ENCODE peak calls at places on chromosome 20, in nine cellular contexts. One of them, this sample, is unnamed.

GRCh38 chr20:309841-310644 is 12.7 kb downstream of the ZCCHC3 start:
- DNase-seq in adrenal gland: peak
- DNase-seq in stomach: peak
- DNase-seq in small intestine: peak
- DNase-seq in sigmoid colon: peak
- DNase-seq in kidney: peak
- DNase-seq in breast epithelium: peak
- DNase-seq in CD8-positive, alpha-beta T cell: peak
- DNase-seq in aorta: peak
- DNase-seq in this sample: peak

GRCh38 chr20:20014659-20015058 is 2.5 kb upstream of the NAA20 start:
- DNase-seq in adrenal gland: no peak
- DNase-seq in stomach: no peak
- DNase-seq in small intestine: no peak
- DNase-seq in sigmoid colon: no peak
- DNase-seq in kidney: no peak
- DNase-seq in breast epithelium: no peak
- DNase-seq in CD8-positive, alpha-beta T cell: peak
- DNase-seq in aorta: no peak
- DNase-seq in this sample: no peak

GRCh38 chr20:11917663-11918062 is at the start of gene BTBD3:
- DNase-seq in adrenal gland: peak
- DNase-seq in stomach: peak
- DNase-seq in small intestine: peak
- DNase-seq in sigmoid colon: peak
- DNase-seq in kidney: peak
- DNase-seq in breast epithelium: no peak
- DNase-seq in CD8-positive, alpha-beta T cell: no peak
- DNase-seq in aorta: peak
- DNase-seq in this sample: peak

GRCh38 chr20:59145926-59146800 is 17.5 kb upstream of the ZNF831 start:
- DNase-seq in adrenal gland: no peak
- DNase-seq in stomach: no peak
- DNase-seq in small intestine: no peak
- DNase-seq in sigmoid colon: no peak
- DNase-seq in kidney: no peak
- DNase-seq in breast epithelium: no peak
- DNase-seq in CD8-positive, alpha-beta T cell: peak
- DNase-seq in aorta: no peak
- DNase-seq in this sample: no peak

GRCh38 chr20:45307076-45307645 is 521 bp downstream of the RBPJL start:
- DNase-seq in adrenal gland: no peak
- DNase-seq in stomach: no peak
- DNase-seq in small intestine: no peak
- DNase-seq in sigmoid colon: no peak
- DNase-seq in kidney: no peak
- DNase-seq in breast epithelium: no peak
- DNase-seq in CD8-positive, alpha-beta T cell: no peak
- DNase-seq in aorta: no peak
- DNase-seq in this sample: no peak

GRCh38 chr20:36214684-36215256 is 21.5 kb upstream of the AAR2 start:
- DNase-seq in adrenal gland: no peak
- DNase-seq in stomach: no peak
- DNase-seq in small intestine: no peak
- DNase-seq in sigmoid colon: no peak
- DNase-seq in kidney: no peak
- DNase-seq in breast epithelium: no peak
- DNase-seq in CD8-positive, alpha-beta T cell: no peak
- DNase-seq in aorta: no peak
- DNase-seq in this sample: no peak

GRCh38 chr20:54879393-54879792 is 404.0 kb downstream of the DOK5 start:
- DNase-seq in adrenal gland: no peak
- DNase-seq in stomach: no peak
- DNase-seq in small intestine: no peak
- DNase-seq in sigmoid colon: no peak
- DNase-seq in kidney: no peak
- DNase-seq in breast epithelium: no peak
- DNase-seq in CD8-positive, alpha-beta T cell: no peak
- DNase-seq in aorta: no peak
- DNase-seq in this sample: no peak

GRCh38 chr20:20085071-20085470 is 32.7 kb downstream of the CFAP61 start:
- DNase-seq in adrenal gland: no peak
- DNase-seq in stomach: no peak
- DNase-seq in small intestine: peak
- DNase-seq in sigmoid colon: no peak
- DNase-seq in kidney: no peak
- DNase-seq in breast epithelium: no peak
- DNase-seq in CD8-positive, alpha-beta T cell: no peak
- DNase-seq in aorta: no peak
- DNase-seq in this sample: peak

GRCh38 chr20:17169575-17170136 is 57.2 kb upstream of the PCSK2 start:
- DNase-seq in adrenal gland: no peak
- DNase-seq in stomach: no peak
- DNase-seq in small intestine: peak
- DNase-seq in sigmoid colon: no peak
- DNase-seq in kidney: no peak
- DNase-seq in breast epithelium: no peak
- DNase-seq in CD8-positive, alpha-beta T cell: no peak
- DNase-seq in aorta: no peak
- DNase-seq in this sample: no peak

GRCh38 chr20:46299078-46299477 is 9.2 kb downstream of the CDH22 start:
- DNase-seq in adrenal gland: no peak
- DNase-seq in stomach: peak
- DNase-seq in small intestine: no peak
- DNase-seq in sigmoid colon: no peak
- DNase-seq in kidney: no peak
- DNase-seq in breast epithelium: no peak
- DNase-seq in CD8-positive, alpha-beta T cell: no peak
- DNase-seq in aorta: no peak
- DNase-seq in this sample: no peak

GRCh38 chr20:51385941-51386530 is 156.5 kb downstream of the NFATC2 start:
- DNase-seq in adrenal gland: no peak
- DNase-seq in stomach: no peak
- DNase-seq in small intestine: peak
- DNase-seq in sigmoid colon: peak
- DNase-seq in kidney: no peak
- DNase-seq in breast epithelium: no peak
- DNase-seq in CD8-positive, alpha-beta T cell: peak
- DNase-seq in aorta: no peak
- DNase-seq in this sample: no peak

GRCh38 chr20:56735087-56735642 is 106.1 kb downstream of the TFAP2C start:
- DNase-seq in adrenal gland: no peak
- DNase-seq in stomach: no peak
- DNase-seq in small intestine: no peak
- DNase-seq in sigmoid colon: peak
- DNase-seq in kidney: no peak
- DNase-seq in breast epithelium: no peak
- DNase-seq in CD8-positive, alpha-beta T cell: no peak
- DNase-seq in aorta: no peak
- DNase-seq in this sample: no peak

DNA sequence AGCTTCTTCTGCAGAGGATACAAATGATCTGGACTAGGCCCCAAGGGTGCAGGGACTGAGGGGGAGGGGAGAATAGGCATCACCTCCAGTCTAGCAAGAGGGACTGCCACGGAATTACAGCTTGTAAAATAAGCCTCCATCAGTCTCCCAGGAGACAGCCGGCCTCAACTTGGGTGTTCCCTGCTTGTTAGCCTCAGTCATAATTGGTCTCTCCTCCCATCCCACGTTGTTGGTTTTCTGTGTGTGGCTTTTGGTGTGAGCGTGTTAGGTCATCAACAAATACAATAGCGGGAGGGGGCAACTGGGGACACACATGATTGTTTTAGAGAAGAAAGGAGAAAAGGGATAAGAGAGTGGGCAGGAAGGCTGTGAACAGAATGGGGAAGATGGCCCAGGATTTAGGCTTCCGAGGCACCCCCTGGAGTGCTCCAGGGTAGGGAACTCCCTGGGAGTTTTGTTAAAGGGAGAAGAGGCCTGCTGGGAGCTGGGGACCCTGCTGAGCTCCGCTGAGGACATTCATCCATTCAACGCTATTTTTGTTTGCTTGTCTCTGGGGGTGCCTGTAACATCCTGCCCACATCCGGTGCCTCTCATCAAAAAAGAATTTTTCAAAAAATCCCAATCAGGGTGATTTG is 9.2 kb downstream of the FOXA2 start:
- DNase-seq in adrenal gland: no peak
- DNase-seq in stomach: no peak
- DNase-seq in small intestine: no peak
- DNase-seq in sigmoid colon: no peak
- DNase-seq in kidney: no peak
- DNase-seq in breast epithelium: no peak
- DNase-seq in CD8-positive, alpha-beta T cell: no peak
- DNase-seq in aorta: no peak
- DNase-seq in this sample: no peak
- H3K27ac ChIP-seq in adrenal gland: no peak
- H3K27ac ChIP-seq in stomach: peak
- H3K27ac ChIP-seq in small intestine: no peak
- H3K27ac ChIP-seq in sigmoid colon: no peak
- H3K27ac ChIP-seq in kidney: no peak
- H3K27ac ChIP-seq in breast epithelium: no peak
- H3K27ac ChIP-seq in CD8-positive, alpha-beta T cell: no peak
- H3K27ac ChIP-seq in aorta: no peak
- H3K27ac ChIP-seq in this sample: no peak

DNA sequence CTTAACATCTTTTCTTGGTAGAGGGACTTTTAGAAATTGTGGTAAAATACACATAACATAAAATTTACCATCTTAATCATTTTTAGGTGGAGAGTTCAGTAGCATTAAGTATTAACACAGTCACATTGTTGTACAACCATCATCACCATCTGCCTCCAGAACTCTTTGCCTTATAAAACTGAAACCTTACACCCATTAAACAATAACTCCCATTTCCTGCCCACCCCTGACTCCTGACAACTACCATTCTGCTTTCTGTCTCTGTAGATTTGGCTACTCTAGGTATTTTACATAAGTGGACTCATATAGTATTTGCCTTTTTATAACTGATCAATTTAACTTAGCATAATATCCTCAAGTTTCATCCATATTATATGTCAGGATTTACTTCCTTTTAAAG is 88.7 kb downstream of the ZHX3 start:
- DNase-seq in adrenal gland: no peak
- DNase-seq in stomach: no peak
- DNase-seq in small intestine: no peak
- DNase-seq in sigmoid colon: no peak
- DNase-seq in kidney: no peak
- DNase-seq in breast epithelium: no peak
- DNase-seq in CD8-positive, alpha-beta T cell: no peak
- DNase-seq in aorta: no peak
- DNase-seq in this sample: no peak
- H3K27ac ChIP-seq in adrenal gland: no peak
- H3K27ac ChIP-seq in stomach: no peak
- H3K27ac ChIP-seq in small intestine: no peak
- H3K27ac ChIP-seq in sigmoid colon: no peak
- H3K27ac ChIP-seq in kidney: no peak
- H3K27ac ChIP-seq in breast epithelium: no peak
- H3K27ac ChIP-seq in CD8-positive, alpha-beta T cell: no peak
- H3K27ac ChIP-seq in aorta: no peak
- H3K27ac ChIP-seq in this sample: peak

GRCh38 chr20:40996326-40996725 is 32.3 kb upstream of the TOP1 start:
- DNase-seq in adrenal gland: no peak
- DNase-seq in stomach: no peak
- DNase-seq in small intestine: no peak
- DNase-seq in sigmoid colon: no peak
- DNase-seq in kidney: no peak
- DNase-seq in breast epithelium: no peak
- DNase-seq in CD8-positive, alpha-beta T cell: no peak
- DNase-seq in aorta: no peak
- DNase-seq in this sample: no peak

GRCh38 chr20:41000628-41001027 is 28.0 kb upstream of the TOP1 start:
- DNase-seq in adrenal gland: no peak
- DNase-seq in stomach: no peak
- DNase-seq in small intestine: no peak
- DNase-seq in sigmoid colon: no peak
- DNase-seq in kidney: no peak
- DNase-seq in breast epithelium: no peak
- DNase-seq in CD8-positive, alpha-beta T cell: no peak
- DNase-seq in aorta: no peak
- DNase-seq in this sample: no peak

GRCh38 chr20:40999841-41000240 is 28.8 kb upstream of the TOP1 start:
- DNase-seq in adrenal gland: no peak
- DNase-seq in stomach: no peak
- DNase-seq in small intestine: no peak
- DNase-seq in sigmoid colon: no peak
- DNase-seq in kidney: no peak
- DNase-seq in breast epithelium: no peak
- DNase-seq in CD8-positive, alpha-beta T cell: no peak
- DNase-seq in aorta: no peak
- DNase-seq in this sample: no peak

GRCh38 chr20:40993794-40994540 is 34.7 kb upstream of the TOP1 start:
- DNase-seq in adrenal gland: no peak
- DNase-seq in stomach: no peak
- DNase-seq in small intestine: no peak
- DNase-seq in sigmoid colon: peak
- DNase-seq in kidney: no peak
- DNase-seq in breast epithelium: no peak
- DNase-seq in CD8-positive, alpha-beta T cell: no peak
- DNase-seq in aorta: no peak
- DNase-seq in this sample: no peak

GRCh38 chr20:40997116-40997515 is 31.5 kb upstream of the TOP1 start:
- DNase-seq in adrenal gland: no peak
- DNase-seq in stomach: no peak
- DNase-seq in small intestine: no peak
- DNase-seq in sigmoid colon: peak
- DNase-seq in kidney: no peak
- DNase-seq in breast epithelium: no peak
- DNase-seq in CD8-positive, alpha-beta T cell: no peak
- DNase-seq in aorta: no peak
- DNase-seq in this sample: no peak
- H3K27ac ChIP-seq in adrenal gland: no peak
- H3K27ac ChIP-seq in stomach: no peak
- H3K27ac ChIP-seq in small intestine: no peak
- H3K27ac ChIP-seq in sigmoid colon: no peak
- H3K27ac ChIP-seq in kidney: no peak
- H3K27ac ChIP-seq in breast epithelium: no peak
- H3K27ac ChIP-seq in CD8-positive, alpha-beta T cell: no peak
- H3K27ac ChIP-seq in aorta: no peak
- H3K27ac ChIP-seq in this sample: no peak

GRCh38 chr20:49496043-49496442 is 13.6 kb upstream of the KCNB1 start:
- DNase-seq in adrenal gland: no peak
- DNase-seq in stomach: no peak
- DNase-seq in small intestine: no peak
- DNase-seq in sigmoid colon: no peak
- DNase-seq in kidney: no peak
- DNase-seq in breast epithelium: no peak
- DNase-seq in CD8-positive, alpha-beta T cell: no peak
- DNase-seq in aorta: no peak
- DNase-seq in this sample: no peak

GRCh38 chr20:49496526-49497216 is 14.2 kb upstream of the KCNB1 start:
- DNase-seq in adrenal gland: no peak
- DNase-seq in stomach: no peak
- DNase-seq in small intestine: peak
- DNase-seq in sigmoid colon: no peak
- DNase-seq in kidney: no peak
- DNase-seq in breast epithelium: no peak
- DNase-seq in CD8-positive, alpha-beta T cell: no peak
- DNase-seq in aorta: no peak
- DNase-seq in this sample: no peak

GRCh38 chr20:49501917-49502316 is 19.4 kb upstream of the KCNB1 start:
- DNase-seq in adrenal gland: no peak
- DNase-seq in stomach: no peak
- DNase-seq in small intestine: no peak
- DNase-seq in sigmoid colon: peak
- DNase-seq in kidney: no peak
- DNase-seq in breast epithelium: no peak
- DNase-seq in CD8-positive, alpha-beta T cell: no peak
- DNase-seq in aorta: no peak
- DNase-seq in this sample: no peak

GRCh38 chr20:49497217-49497560 is 14.7 kb upstream of the KCNB1 start:
- DNase-seq in adrenal gland: no peak
- DNase-seq in stomach: no peak
- DNase-seq in small intestine: no peak
- DNase-seq in sigmoid colon: no peak
- DNase-seq in kidney: no peak
- DNase-seq in breast epithelium: no peak
- DNase-seq in CD8-positive, alpha-beta T cell: no peak
- DNase-seq in aorta: no peak
- DNase-seq in this sample: no peak
- H3K27ac ChIP-seq in adrenal gland: no peak
- H3K27ac ChIP-seq in stomach: no peak
- H3K27ac ChIP-seq in small intestine: no peak
- H3K27ac ChIP-seq in sigmoid colon: no peak
- H3K27ac ChIP-seq in kidney: no peak
- H3K27ac ChIP-seq in breast epithelium: no peak
- H3K27ac ChIP-seq in CD8-positive, alpha-beta T cell: no peak
- H3K27ac ChIP-seq in aorta: no peak
- H3K27ac ChIP-seq in this sample: no peak